ENCODE peak calls at places on chromosomes 11 and 22, in six cellular contexts. One of them, this sample, is unnamed.

GRCh38 chr22:44314425-44315067 is 1.8 kb upstream of the SHISAL1 start:
- ATAC-seq in A549: no peak
- ATAC-seq in upper lobe of left lung: no peak
- ATAC-seq in GM12878: no peak
- ATAC-seq in K562: no peak
- ATAC-seq in HepG2: peak
- ATAC-seq in this sample: no peak

GRCh38 chr11:122665882-122666281 is 10.4 kb downstream of the UBASH3B start:
- ATAC-seq in A549: no peak
- ATAC-seq in upper lobe of left lung: no peak
- ATAC-seq in GM12878: no peak
- ATAC-seq in K562: no peak
- ATAC-seq in HepG2: no peak
- ATAC-seq in this sample: no peak

GRCh38 chr11:100354736-100355135 is 332.4 kb upstream of the ARHGAP42 start:
- ATAC-seq in A549: no peak
- ATAC-seq in upper lobe of left lung: no peak
- ATAC-seq in GM12878: no peak
- ATAC-seq in K562: no peak
- ATAC-seq in HepG2: no peak
- ATAC-seq in this sample: no peak

GRCh38 chr11:75563978-75564552 is 2.0 kb downstream of the SERPINH1 start:
- ATAC-seq in A549: no peak
- ATAC-seq in upper lobe of left lung: peak
- ATAC-seq in GM12878: no peak
- ATAC-seq in K562: peak
- ATAC-seq in HepG2: peak
- ATAC-seq in this sample: peak

GRCh38 chr22:44329179-44329796 is 16.5 kb upstream of the SHISAL1 start:
- ATAC-seq in A549: no peak
- ATAC-seq in upper lobe of left lung: no peak
- ATAC-seq in GM12878: peak
- ATAC-seq in K562: no peak
- ATAC-seq in HepG2: no peak
- ATAC-seq in this sample: no peak

GRCh38 chr11:28417601-28418323 is 309.6 kb downstream of the METTL15 start:
- ATAC-seq in A549: no peak
- ATAC-seq in upper lobe of left lung: no peak
- ATAC-seq in GM12878: no peak
- ATAC-seq in K562: no peak
- ATAC-seq in HepG2: no peak
- ATAC-seq in this sample: no peak

GRCh38 chr11:2728663-2729332 is 29.0 kb upstream of the KCNQ1OT1 start:
- ATAC-seq in A549: no peak
- ATAC-seq in upper lobe of left lung: no peak
- ATAC-seq in GM12878: no peak
- ATAC-seq in K562: no peak
- ATAC-seq in HepG2: peak
- ATAC-seq in this sample: no peak

GRCh38 chr22:20242393-20243175 is 25.5 kb downstream of the RTN4R start:
- ATAC-seq in A549: no peak
- ATAC-seq in upper lobe of left lung: no peak
- ATAC-seq in GM12878: no peak
- ATAC-seq in K562: no peak
- ATAC-seq in HepG2: no peak
- ATAC-seq in this sample: no peak

GRCh38 chr22:31622980-31623379 is 39.0 kb downstream of the PISD start:
- ATAC-seq in A549: no peak
- ATAC-seq in upper lobe of left lung: no peak
- ATAC-seq in GM12878: no peak
- ATAC-seq in K562: no peak
- ATAC-seq in HepG2: no peak
- ATAC-seq in this sample: no peak

GRCh38 chr11:73384531-73384870 is 8.3 kb downstream of the RELT start:
- ATAC-seq in A549: no peak
- ATAC-seq in upper lobe of left lung: no peak
- ATAC-seq in GM12878: peak
- ATAC-seq in K562: no peak
- ATAC-seq in HepG2: no peak
- ATAC-seq in this sample: no peak

GRCh38 chr22:21726650-21727049 is 8.9 kb downstream of the YPEL1 start:
- ATAC-seq in A549: peak
- ATAC-seq in upper lobe of left lung: no peak
- ATAC-seq in GM12878: peak
- ATAC-seq in K562: peak
- ATAC-seq in HepG2: peak
- ATAC-seq in this sample: no peak

GRCh38 chr22:26481694-26482093 is 1.9 kb downstream of the HPS4 start:
- ATAC-seq in A549: no peak
- ATAC-seq in upper lobe of left lung: no peak
- ATAC-seq in GM12878: peak
- ATAC-seq in K562: no peak
- ATAC-seq in HepG2: no peak
- ATAC-seq in this sample: no peak

GRCh38 chr11:76296731-76297130 is 84.2 kb downstream of the THAP12 start:
- ATAC-seq in A549: no peak
- ATAC-seq in upper lobe of left lung: no peak
- ATAC-seq in GM12878: no peak
- ATAC-seq in K562: peak
- ATAC-seq in HepG2: peak
- ATAC-seq in this sample: no peak

GRCh38 chr11:19966927-19967326 is 193.3 kb downstream of the DBX1 start:
- ATAC-seq in A549: no peak
- ATAC-seq in upper lobe of left lung: no peak
- ATAC-seq in GM12878: no peak
- ATAC-seq in K562: no peak
- ATAC-seq in HepG2: no peak
- ATAC-seq in this sample: no peak

GRCh38 chr11:14331476-14332136 is 27.4 kb downstream of the RRAS2 start:
- ATAC-seq in A549: no peak
- ATAC-seq in upper lobe of left lung: no peak
- ATAC-seq in GM12878: peak
- ATAC-seq in K562: no peak
- ATAC-seq in HepG2: no peak
- ATAC-seq in this sample: no peak

GRCh38 chr11:123561046-123561781 is 93.2 kb downstream of the SCN3B start:
- ATAC-seq in A549: peak
- ATAC-seq in upper lobe of left lung: no peak
- ATAC-seq in GM12878: no peak
- ATAC-seq in K562: peak
- ATAC-seq in HepG2: peak
- ATAC-seq in this sample: no peak

GRCh38 chr11:121337078-121337477 is 44.5 kb downstream of the SC5D start:
- ATAC-seq in A549: no peak
- ATAC-seq in upper lobe of left lung: no peak
- ATAC-seq in GM12878: peak
- ATAC-seq in K562: no peak
- ATAC-seq in HepG2: no peak
- ATAC-seq in this sample: no peak

GRCh38 chr22:31333648-31334047 is 12.5 kb downstream of the PATZ1 start:
- ATAC-seq in A549: no peak
- ATAC-seq in upper lobe of left lung: no peak
- ATAC-seq in GM12878: no peak
- ATAC-seq in K562: no peak
- ATAC-seq in HepG2: no peak
- ATAC-seq in this sample: no peak

GRCh38 chr11:126076641-126077040 is 14.0 kb upstream of the CDON start:
- ATAC-seq in A549: no peak
- ATAC-seq in upper lobe of left lung: no peak
- ATAC-seq in GM12878: no peak
- ATAC-seq in K562: no peak
- ATAC-seq in HepG2: no peak
- ATAC-seq in this sample: no peak

GRCh38 chr11:120448240-120448639 is 63.3 kb upstream of the GRIK4 start:
- ATAC-seq in A549: no peak
- ATAC-seq in upper lobe of left lung: no peak
- ATAC-seq in GM12878: no peak
- ATAC-seq in K562: no peak
- ATAC-seq in HepG2: no peak
- ATAC-seq in this sample: no peak

GRCh38 chr22:24727218-24727851 is 47.2 kb downstream of the PIWIL3 start:
- ATAC-seq in A549: no peak
- ATAC-seq in upper lobe of left lung: no peak
- ATAC-seq in GM12878: no peak
- ATAC-seq in K562: peak
- ATAC-seq in HepG2: no peak
- ATAC-seq in this sample: no peak

GRCh38 chr11:70365536-70365912 is 32.8 kb upstream of the CTTN start:
- ATAC-seq in A549: no peak
- ATAC-seq in upper lobe of left lung: no peak
- ATAC-seq in GM12878: no peak
- ATAC-seq in K562: no peak
- ATAC-seq in HepG2: no peak
- ATAC-seq in this sample: no peak

DNA sequence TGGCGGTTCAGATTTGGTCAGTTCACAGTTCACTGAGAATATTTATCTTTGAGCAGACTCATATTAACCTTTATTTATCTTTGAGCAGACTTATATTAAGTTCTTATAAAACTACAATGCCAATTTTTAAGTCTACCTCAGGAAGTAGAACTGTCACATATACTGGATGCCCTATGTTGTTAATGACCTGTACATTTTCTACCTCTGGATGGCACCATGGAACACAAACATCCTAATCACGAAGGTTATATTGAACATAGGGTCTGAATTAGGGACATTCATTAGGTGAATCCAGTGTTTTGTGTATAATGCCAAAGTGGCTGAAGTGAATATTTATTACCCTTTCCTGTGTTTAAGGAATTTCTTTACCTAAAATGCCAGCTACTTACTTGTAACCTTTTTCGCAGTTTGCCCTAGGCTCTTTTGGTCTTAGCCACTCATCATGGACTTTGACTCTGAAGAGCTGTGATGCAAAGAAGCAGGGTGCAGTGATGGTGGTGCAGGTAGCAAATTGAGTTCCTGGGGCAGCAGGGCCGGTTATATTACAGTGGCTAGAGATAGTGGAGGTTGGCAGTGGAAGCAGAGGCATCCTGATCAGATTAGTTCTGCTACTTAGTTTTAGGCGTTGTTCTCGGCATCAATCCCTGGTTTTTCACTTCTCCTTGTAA is 71.8 kb downstream of the STIM1 start:
- ATAC-seq in A549: no peak
- ATAC-seq in upper lobe of left lung: no peak
- ATAC-seq in GM12878: peak
- ATAC-seq in K562: no peak
- ATAC-seq in HepG2: no peak
- ATAC-seq in this sample: no peak
- TF ChIP-seq CTCF in A549: peak
- TF ChIP-seq CTCF in upper lobe of left lung: no peak
- TF ChIP-seq CTCF in GM12878: no peak
- TF ChIP-seq CTCF in K562: peak
- TF ChIP-seq CTCF in HepG2: peak
- TF ChIP-seq CTCF in this sample: no peak

GRCh38 chr11:62678770-62679696 is at the start of gene UBXN1:
- ATAC-seq in A549: peak
- ATAC-seq in upper lobe of left lung: peak
- ATAC-seq in GM12878: peak
- ATAC-seq in K562: peak
- ATAC-seq in HepG2: peak
- ATAC-seq in this sample: peak
- TF ChIP-seq EP300 in A549: no peak
- TF ChIP-seq EP300 in upper lobe of left lung: peak
- TF ChIP-seq EP300 in GM12878: no peak
- TF ChIP-seq EP300 in K562: no peak
- TF ChIP-seq EP300 in HepG2: peak
- TF ChIP-seq EP300 in this sample: no peak

GRCh38 chr22:39288135-39288898 is 31.1 kb downstream of the RPL3 start:
- ATAC-seq in A549: no peak
- ATAC-seq in upper lobe of left lung: no peak
- ATAC-seq in GM12878: no peak
- ATAC-seq in K562: no peak
- ATAC-seq in HepG2: no peak
- ATAC-seq in this sample: no peak

GRCh38 chr22:39284983-39285382 is 34.4 kb downstream of the RPL3 start:
- ATAC-seq in A549: no peak
- ATAC-seq in upper lobe of left lung: no peak
- ATAC-seq in GM12878: no peak
- ATAC-seq in K562: no peak
- ATAC-seq in HepG2: no peak
- ATAC-seq in this sample: no peak

GRCh38 chr22:39284142-39284980 is 35.1 kb downstream of the RPL3 start:
- ATAC-seq in A549: no peak
- ATAC-seq in upper lobe of left lung: no peak
- ATAC-seq in GM12878: no peak
- ATAC-seq in K562: no peak
- ATAC-seq in HepG2: no peak
- ATAC-seq in this sample: no peak

GRCh38 chr22:39289445-39290247 is 29.8 kb downstream of the RPL3 start:
- ATAC-seq in A549: no peak
- ATAC-seq in upper lobe of left lung: no peak
- ATAC-seq in GM12878: no peak
- ATAC-seq in K562: no peak
- ATAC-seq in HepG2: peak
- ATAC-seq in this sample: no peak

DNA sequence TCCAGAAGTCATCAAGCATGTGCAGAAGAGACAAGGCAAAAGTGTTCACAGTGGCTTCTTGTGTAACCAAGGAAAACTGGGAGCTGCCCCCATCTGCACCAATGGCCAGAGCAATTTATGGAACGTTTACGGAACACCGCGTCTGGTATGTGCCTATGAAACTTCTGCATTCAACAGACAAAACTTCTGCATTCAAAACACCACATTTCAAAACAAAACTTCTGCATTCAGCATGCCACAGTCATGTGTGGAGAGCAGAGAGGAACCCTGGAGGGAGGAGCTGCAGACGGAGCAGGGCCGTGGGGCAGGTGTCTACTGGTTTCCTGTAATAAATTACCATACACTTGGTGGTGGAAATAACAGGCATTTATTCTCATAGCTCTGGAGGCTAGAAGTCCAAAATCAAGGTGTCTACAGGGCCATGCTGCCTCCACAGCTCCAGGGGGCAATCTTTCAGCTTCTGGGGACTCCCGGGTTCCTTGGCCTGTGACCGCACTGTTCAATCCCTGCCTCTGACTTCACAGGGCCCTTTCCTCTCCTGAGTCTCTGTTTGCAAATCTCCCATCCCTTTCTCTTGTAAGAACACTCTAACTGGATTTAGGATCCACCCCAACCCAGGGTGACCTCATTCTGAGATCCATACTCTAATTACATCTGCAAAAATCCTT is 32.2 kb downstream of the RPL3 start:
- ATAC-seq in A549: no peak
- ATAC-seq in upper lobe of left lung: peak
- ATAC-seq in GM12878: peak
- ATAC-seq in K562: no peak
- ATAC-seq in HepG2: no peak
- ATAC-seq in this sample: peak
- TF ChIP-seq CTCF in A549: no peak
- TF ChIP-seq CTCF in upper lobe of left lung: no peak
- TF ChIP-seq CTCF in GM12878: no peak
- TF ChIP-seq CTCF in K562: peak
- TF ChIP-seq CTCF in HepG2: no peak
- TF ChIP-seq CTCF in this sample: no peak

GRCh38 chr11:9947231-9947864 is 283.5 kb downstream of the SWAP70 start:
- ATAC-seq in A549: no peak
- ATAC-seq in upper lobe of left lung: no peak
- ATAC-seq in GM12878: peak
- ATAC-seq in K562: no peak
- ATAC-seq in HepG2: no peak
- ATAC-seq in this sample: no peak

GRCh38 chr11:9941991-9942390 is 278.1 kb downstream of the SWAP70 start:
- ATAC-seq in A549: no peak
- ATAC-seq in upper lobe of left lung: no peak
- ATAC-seq in GM12878: no peak
- ATAC-seq in K562: no peak
- ATAC-seq in HepG2: no peak
- ATAC-seq in this sample: no peak

GRCh38 chr11:9943346-9944110 is 279.7 kb downstream of the SWAP70 start:
- ATAC-seq in A549: no peak
- ATAC-seq in upper lobe of left lung: peak
- ATAC-seq in GM12878: no peak
- ATAC-seq in K562: no peak
- ATAC-seq in HepG2: no peak
- ATAC-seq in this sample: peak
- TF ChIP-seq EP300 in A549: peak
- TF ChIP-seq EP300 in upper lobe of left lung: no peak
- TF ChIP-seq EP300 in GM12878: no peak
- TF ChIP-seq EP300 in K562: no peak
- TF ChIP-seq EP300 in HepG2: no peak
- TF ChIP-seq EP300 in this sample: no peak

This sample was measured in gastroesophageal sphincter.